ENCODE peak calls at places on chromosomes 13 and 19, in four cellular contexts. M is GDM1; Q is activated B cell treated with CpG ODN at 0.5 μM for 24 hours; N is stimulated activated CD4-positive, alpha-beta T cell treated with anti-CD3 and anti-CD28 coated beads, TNF-alpha, amount 100 ng/mL, for 4 hours. H is an unnamed sample.

GRCh38 chr19:42226886-42227285 is 6.8 kb downstream of the ZNF526 start:
- DNase-seq in Q (no peak), M (no peak), N (no peak), H (no peak)

GRCh38 chr19:32317045-32317444 is 28.4 kb upstream of the ZNF507 start:
- DNase-seq in M (no peak), N (no peak), Q (no peak), H (no peak)

GRCh38 chr13:109628251-109628699 is 158.1 kb downstream of the IRS2 start:
- DNase-seq in Q (no peak), M (no peak), N (no peak), H (no peak)

GRCh38 chr19:53076984-53077383 is 26.2 kb downstream of the ZNF160 start:
- DNase-seq in M (peak; percentile 56), Q (no peak), N (no peak), H (peak; percentile 41)

GRCh38 chr13:99376132-99376531 is 68.9 kb upstream of the GPR183 start:
- DNase-seq in N (no peak), Q (peak; percentile 70), M (no peak), H (no peak)

GRCh38 chr13:21608961-21609360 is 5.0 kb upstream of the MICU2 start:
- DNase-seq in N (no peak), M (no peak), Q (no peak), H (no peak)

GRCh38 chr13:77779461-77780272 is 82.2 kb downstream of the SLAIN1 start:
- DNase-seq in N (no peak), Q (no peak), M (peak; percentile 65), H (no peak)

GRCh38 chr13:19984430-19985218 is 26.1 kb downstream of the ZMYM2 start:
- DNase-seq in N (no peak), Q (no peak), M (peak; percentile 38), H (no peak)

GRCh38 chr13:32622827-32623226 is 36.6 kb downstream of the PDS5B start:
- DNase-seq in Q (no peak), M (no peak), N (no peak), H (no peak)

GRCh38 chr13:70736622-70737317 is 628.5 kb upstream of the KLHL1 start:
- DNase-seq in M (no peak), Q (no peak), N (no peak), H (no peak)

H was measured in nucleus accumbens.